ENCODE peak calls at places on chromosomes 13 and 19, in eight cellular contexts. L, K, X, G, I, Z, C and U are unnamed samples.
A peak's percentile ranks its signal among the peaks of the same experiment; 100 is the strongest.

GRCh38 chr13:41178040-41178439 is 16.3 kb downstream of the KBTBD7 start:
- DNase-seq in L (no peak), G (no peak), I (no peak), K (no peak), Z (peak; percentile 16), C (no peak), X (no peak), U (peak; percentile 28)

GRCh38 chr13:110343241-110343865 is 36.3 kb downstream of the COL4A2 start:
- DNase-seq in G (no peak), I (no peak), L (no peak), C (no peak), Z (no peak), K (peak; percentile 87), X (no peak), U (no peak)

GRCh38 chr13:20336761-20337160 is 104.6 kb upstream of the GJB6 start:
- DNase-seq in I (no peak), K (no peak), L (no peak), G (no peak), X (no peak), Z (no peak), C (no peak), U (no peak)

GRCh38 chr13:62643799-62644484 is 1228.3 kb upstream of the PCDH20 start:
- DNase-seq in C (no peak), K (no peak), I (no peak), G (no peak), Z (no peak), L (peak; percentile 49), X (peak; percentile 91), U (peak; percentile 18)

GRCh38 chr13:79870766-79871165 is 389.8 kb downstream of the NDFIP2 start:
- DNase-seq in L (no peak), X (no peak), C (no peak), I (no peak), K (no peak), G (no peak), Z (peak; percentile 68), U (no peak)

GRCh38 chr13:39036212-39036611 is 1.7 kb downstream of the PROSER1 start:
- DNase-seq in Z (peak; percentile 37), C (no peak), G (peak; percentile 28), K (peak; percentile 26), L (no peak), X (peak; percentile 68), I (peak; percentile 10), U (peak; percentile 50)

GRCh38 chr13:52454825-52455676 is at the start of gene CKAP2:
- DNase-seq in K (peak; percentile 91), I (peak; percentile 93), C (peak; percentile 93), Z (peak; percentile 99), L (peak; percentile 98), X (peak; percentile 97), G (peak; percentile 97), U (peak; percentile 97)

GRCh38 chr13:103948477-103948876 is 882.3 kb upstream of the SLC10A2 start:
- DNase-seq in X (no peak), Z (no peak), I (no peak), G (no peak), K (no peak), C (no peak), L (no peak), U (no peak)

GRCh38 chr13:46359731-46360130 is 27.3 kb downstream of the RUBCNL start:
- DNase-seq in X (no peak), Z (peak; percentile 86), G (no peak), K (peak; percentile 37), I (no peak), C (no peak), L (no peak), U (no peak)

GRCh38 chr13:102347490-102347889 is 54.4 kb downstream of the FGF14 start:
- DNase-seq in C (no peak), X (no peak), K (no peak), I (no peak), L (no peak), Z (no peak), G (no peak), U (peak; percentile 10)

GRCh38 chr19:47228168-47228936 is 2.6 kb downstream of the BBC3 start:
- DNase-seq in C (peak; percentile 66), I (peak; percentile 19), Z (peak; percentile 75), G (peak; percentile 76), X (peak; percentile 59), K (no peak), L (peak; percentile 64), U (peak; percentile 67)

GRCh38 chr13:56700324-56700723 is 440.4 kb upstream of the PRR20A start:
- DNase-seq in I (peak; percentile 55), C (no peak), X (no peak), K (no peak), L (no peak), G (no peak), Z (no peak), U (no peak)

GRCh38 chr13:108176685-108177274 is 38.6 kb downstream of the LIG4 start:
- DNase-seq in K (peak; percentile 67), G (peak; percentile 55), X (peak; percentile 52), I (no peak), C (peak; percentile 46), L (peak; percentile 33), Z (peak; percentile 51), U (peak; percentile 77)
- TF ChIP-seq EZH2phosphoT487 in K (no peak), G (no peak), X (no peak), I (no peak), C (no peak), L (no peak), Z (no peak), U (no peak)

GRCh38 chr13:75762967-75763366 is 126.8 kb downstream of the LMO7 start:
- DNase-seq in Z (no peak), K (no peak), X (no peak), I (no peak), L (no peak), C (no peak), G (no peak), U (no peak)
- H3K4me2 ChIP-seq in Z (peak overlapping the region; percentile 92), K (peak overlapping the region; percentile 78), X (peak overlapping the region; percentile 22), I (no peak overlapping the region), L (no peak overlapping the region), C (peak overlapping the region; percentile 7), G (peak overlapping the region; percentile 74), U (no peak overlapping the region)

DNA sequence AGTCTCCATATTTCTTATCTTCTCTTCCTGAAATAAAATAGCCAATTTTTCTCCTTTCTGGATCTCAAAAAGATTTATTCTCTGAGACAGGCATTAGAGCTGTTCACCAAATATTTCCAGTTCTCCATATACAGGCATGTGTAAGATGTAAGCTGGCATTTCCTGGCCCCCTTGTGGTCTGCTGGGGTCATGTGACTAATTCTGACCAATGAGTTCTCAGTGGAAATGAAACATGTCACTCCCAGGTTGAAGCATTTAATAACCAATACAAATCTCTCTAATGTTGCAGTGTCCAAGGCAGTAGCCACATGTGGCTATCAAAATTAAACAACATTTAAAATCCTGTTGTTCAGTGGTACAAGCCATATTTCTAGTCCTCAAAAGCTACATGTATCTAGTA is 14.8 kb upstream of the CACNA1A start:
- DNase-seq in L (no peak), I (no peak), K (peak; percentile 16), C (no peak), X (no peak), Z (peak; percentile 5), G (no peak), U (no peak)
- TF ChIP-seq EZH2phosphoT487 in L (no peak), I (no peak), K (no peak), C (no peak), X (no peak), Z (no peak), G (no peak), U (no peak)

DNA sequence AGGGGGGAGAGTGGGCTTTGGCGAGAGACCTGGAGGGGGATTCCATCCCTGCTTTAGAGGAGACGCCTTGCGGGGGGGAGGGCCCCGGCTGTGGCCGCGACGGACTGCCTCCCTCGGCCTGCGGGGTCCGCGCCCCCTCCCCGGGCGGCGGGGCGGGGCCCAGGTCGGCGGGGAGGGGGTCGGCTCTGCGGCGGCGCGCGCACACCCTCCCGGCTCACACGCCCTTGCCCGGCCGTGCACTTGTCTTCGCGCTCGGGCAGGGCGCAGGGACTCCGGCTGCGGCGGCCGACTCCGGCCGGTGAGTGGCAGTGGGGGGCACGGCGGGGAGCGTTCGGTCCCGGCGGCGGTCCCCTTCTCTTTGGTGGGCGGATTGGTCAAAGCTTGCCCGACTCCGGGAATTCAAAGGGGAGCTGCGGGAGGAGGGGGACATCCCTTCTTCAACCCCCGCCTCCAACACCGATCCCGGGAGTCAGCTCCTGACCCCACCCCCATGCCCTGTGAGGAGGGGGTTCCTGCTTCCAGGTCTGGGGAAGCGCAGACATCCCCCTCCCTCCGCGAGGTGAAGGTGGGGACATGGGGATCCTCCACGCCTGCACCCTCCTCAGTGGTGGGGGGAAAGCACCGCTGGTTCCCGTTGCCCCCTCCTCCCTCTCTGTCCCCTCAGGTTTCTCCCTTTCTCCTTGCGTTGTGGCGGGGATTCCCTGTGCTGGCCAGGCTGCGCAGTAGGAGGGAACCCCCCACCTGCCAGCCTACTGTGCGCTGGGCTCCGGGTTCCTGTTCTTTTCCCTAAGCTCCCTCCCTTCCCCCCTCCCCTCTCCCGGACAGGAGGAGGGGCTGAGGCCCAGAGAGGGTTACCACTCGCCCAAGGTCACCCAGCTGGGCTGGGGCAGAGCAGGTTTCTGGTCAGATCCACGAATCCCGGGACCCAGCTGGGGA is 14.6 kb upstream of the KCNN1 start:
- DNase-seq in G (no peak), Z (no peak), L (peak; percentile 50), K (no peak), X (no peak), I (no peak), C (peak; percentile 75), U (peak; percentile 59)
- H3K4me2 ChIP-seq in G (peak overlapping the region; percentile 86), Z (no peak overlapping the region), L (peak overlapping the region; percentile 88), K (peak overlapping the region; percentile 88), X (peak overlapping the region; percentile 54), I (no peak overlapping the region), C (peak overlapping the region; percentile 63), U (peak overlapping the region; percentile 94)

DNA sequence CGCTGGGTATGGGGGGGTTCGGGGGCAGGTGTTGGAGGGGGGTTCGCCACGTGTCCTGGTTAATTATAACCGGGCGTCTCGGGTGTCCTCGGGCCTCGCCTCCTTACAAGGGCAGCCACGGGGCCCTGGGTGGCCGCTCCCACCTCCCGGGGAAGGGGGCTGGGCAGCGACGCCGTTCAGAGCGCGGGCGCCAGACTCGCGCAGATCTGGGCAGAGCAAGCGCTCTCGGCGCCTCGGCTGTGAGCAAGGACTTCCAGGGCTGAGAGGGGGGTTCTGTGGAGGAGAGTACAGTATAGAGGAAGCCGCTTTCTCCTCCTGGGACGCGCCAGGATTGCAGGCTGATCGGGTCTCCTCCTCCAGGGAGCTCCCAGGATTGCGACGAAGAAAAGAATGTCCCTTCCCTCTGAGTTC is 1.0 kb upstream of the CKM start:
- DNase-seq in Z (peak; percentile 33), C (peak; percentile 70), G (peak; percentile 51), X (no peak), K (no peak), L (peak; percentile 56), I (no peak), U (peak; percentile 75)
- TF ChIP-seq EZH2phosphoT487 in Z (no peak), C (no peak), G (no peak), X (no peak), K (no peak), L (no peak), I (no peak), U (no peak)

GRCh38 chr13:109163052-109163413 is 533.6 kb downstream of the MYO16 start:
- DNase-seq in L (no peak), K (no peak), X (no peak), Z (peak; percentile 30), I (no peak), G (no peak), C (no peak), U (no peak)
- H3K4me2 ChIP-seq in L (no peak overlapping the region), K (peak overlapping the region; percentile 50), X (peak overlapping the region; percentile 97), Z (no peak overlapping the region), I (peak overlapping the region; percentile 75), G (no peak overlapping the region), C (no peak overlapping the region), U (no peak overlapping the region)